ENCODE peak calls at places on chromosomes 5 and 9, in five cellular contexts. E is activated naive CD4-positive, alpha-beta T cell treated with Interleukin-2 at 50 U/mL for 16 hours; X is Right ventricle myocardium inferior; B is CD8-positive, alpha-beta T cell; F is HuH-7.5. A is an unnamed sample.
A peak's percentile ranks its signal among the peaks of the same experiment; 100 is the strongest.

GRCh38 chr5:6302099-6302498 is 76.2 kb downstream of the MED10 start:
- DNase-seq in F (no peak), B (no peak), E (no peak), X (no peak), A (no peak)

GRCh38 chr5:132422720-132423442 is 53.4 kb downstream of the SLC22A5 start:
- DNase-seq in X (peak; percentile 81), B (no peak), E (no peak), F (peak; percentile 69), A (peak; percentile 79)

GRCh38 chr9:123111977-123112869 is 78.8 kb downstream of the GPR21 start:
- DNase-seq in X (no peak), F (no peak), B (no peak), E (no peak), A (peak; percentile 26)

GRCh38 chr9:3931996-3932906 is 367.6 kb downstream of the GLIS3 start:
- DNase-seq in F (no peak), B (no peak), E (no peak), X (no peak), A (peak; percentile 60)

GRCh38 chr5:173689171-173689676 is 72.8 kb upstream of the BOD1 start:
- DNase-seq in E (no peak), F (peak; percentile 82), B (no peak), X (no peak), A (no peak)

GRCh38 chr9:84062538-84062937 is 81.9 kb downstream of the RMI1 start:
- DNase-seq in F (no peak), B (no peak), X (no peak), E (no peak), A (no peak)

GRCh38 chr5:36363101-36363500 is 61.4 kb upstream of the RANBP3L start:
- DNase-seq in F (no peak), X (no peak), E (no peak), B (no peak), A (peak; percentile 84)

GRCh38 chr5:150656191-150657132 is 4.6 kb upstream of the MYOZ3 start:
- DNase-seq in E (peak; percentile 73), X (peak; percentile 88), B (peak; percentile 87), F (peak; percentile 88), A (peak; percentile 55)

GRCh38 chr5:145743396-145744061 is 91.6 kb downstream of the PRELID2 start:
- DNase-seq in E (no peak), X (no peak), B (no peak), F (no peak), A (peak; percentile 47)

GRCh38 chr9:129570450-129571297 is 50.2 kb downstream of the C9orf50 start:
- DNase-seq in X (no peak), E (peak; percentile 38), B (no peak), F (no peak), A (peak; percentile 94)

GRCh38 chr5:55904152-55904551 is 53.0 kb downstream of the IL31RA start:
- DNase-seq in F (no peak), X (no peak), E (no peak), B (no peak), A (no peak)

GRCh38 chr9:128551652-128552152 is 685 bp upstream of the SPTAN1 start:
- DNase-seq in X (no peak), F (peak; percentile 93), B (no peak), E (no peak), A (no peak)

GRCh38 chr5:60674670-60675069 is 25.3 kb downstream of the DEPDC1B start:
- DNase-seq in F (no peak), X (no peak), B (no peak), E (no peak), A (no peak)

GRCh38 chr9:7536310-7536939 is 263.2 kb downstream of the DMAC1 start:
- DNase-seq in F (peak; percentile 6), B (no peak), X (peak; percentile 69), E (peak; percentile 4), A (peak; percentile 41)

GRCh38 chr9:87606921-87607521 is 109.4 kb downstream of the DAPK1 start:
- DNase-seq in B (no peak), X (no peak), F (no peak), E (no peak), A (peak; percentile 78)

GRCh38 chr5:164073013-164073535 is 567.7 kb downstream of the MAT2B start:
- DNase-seq in X (no peak), F (no peak), E (no peak), B (no peak), A (no peak)

GRCh38 chr9:2159521-2160417 is 144.6 kb downstream of the SMARCA2 start:
- DNase-seq in B (no peak), X (no peak), F (no peak), E (no peak), A (peak; percentile 10)

GRCh38 chr5:54820759-54821158 is 164.6 kb downstream of the ESM1 start:
- DNase-seq in F (no peak), B (no peak), X (no peak), E (no peak), A (no peak)

GRCh38 chr5:133427121-133427777 is 185.1 kb downstream of the FSTL4 start:
- DNase-seq in B (no peak), X (no peak), F (no peak), E (no peak), A (no peak)

GRCh38 chr9:100064872-100065581 is 33.8 kb downstream of the ERP44 start:
- DNase-seq in B (no peak), X (no peak), E (no peak), F (no peak), A (peak; percentile 43)

GRCh38 chr5:110333384-110333783 is 393.1 kb downstream of the TMEM232 start:
- DNase-seq in E (no peak), F (no peak), B (no peak), X (no peak), A (no peak)

A was measured in RPMI7951.